ENCODE peak calls at places on chromosomes 1 and 21, in ten cellular contexts. M is NCI-H345; P is activated CD4-positive, alpha-beta T cell treated with anti-CD3 and anti-CD28 coated beads for 24 hours; V is hippocampal formation; X is KG1; Z is kidney tubule cell; I is GOT3; J is activated T-cell treated with anti-CD3 and anti-CD28 coated beads for 24 hours; N is amniotic stem cell; U is GM04503. C is an unnamed sample.

GRCh38 chr1:22412932-22413727 is 38.5 kb upstream of the ZBTB40 start:
- DNase-seq in M (no peak), P (no peak), V (no peak), X (no peak), Z (peak; percentile 65), I (no peak), J (no peak), N (no peak), U (no peak), C (no peak)

GRCh38 chr1:43858324-43858723 is 75.3 kb upstream of the ARTN start:
- DNase-seq in M (no peak), P (no peak), V (no peak), X (no peak), Z (peak; percentile 72), I (no peak), J (no peak), N (peak; percentile 91), U (peak; percentile 96), C (no peak)

GRCh38 chr21:42942244-42942643 is 16.8 kb upstream of the ERVH48-1 start:
- DNase-seq in M (no peak), P (no peak), V (no peak), X (no peak), Z (peak; percentile 68), I (no peak), J (no peak), N (no peak), U (no peak), C (no peak)

GRCh38 chr1:118101989-118102388 is 83.0 kb downstream of the SPAG17 start:
- DNase-seq in M (no peak), P (no peak), V (no peak), X (no peak), Z (no peak), I (no peak), J (no peak), N (no peak), U (no peak), C (no peak)

GRCh38 chr1:8077120-8077573 is 51.0 kb upstream of the ERRFI1 start:
- DNase-seq in M (no peak), P (no peak), V (no peak), X (no peak), Z (peak; percentile 92), I (no peak), J (no peak), N (peak; percentile 72), U (peak; percentile 67), C (no peak)

GRCh38 chr1:91755176-91755575 is 130.8 kb downstream of the TGFBR3 start:
- DNase-seq in M (no peak), P (no peak), V (no peak), X (no peak), Z (no peak), I (no peak), J (no peak), N (no peak), U (no peak), C (no peak)

GRCh38 chr1:194102607-194103006 is 916.2 kb upstream of the B3GALT2 start:
- DNase-seq in M (no peak), P (no peak), V (no peak), X (no peak), Z (no peak), I (no peak), J (no peak), N (no peak), U (no peak), C (no peak)

GRCh38 chr1:33111965-33112364 is 31.0 kb downstream of the AZIN2 start:
- DNase-seq in M (no peak), P (no peak), V (no peak), X (no peak), Z (peak; percentile 9), I (no peak), J (no peak), N (no peak), U (no peak), C (no peak)

GRCh38 chr1:63817152-63817667 is 43.4 kb downstream of the ROR1 start:
- DNase-seq in M (peak; percentile 32), P (no peak), V (no peak), X (no peak), Z (peak; percentile 86), I (no peak), J (no peak), N (no peak), U (no peak), C (no peak)